ENCODE peak calls at places on chromosome 6, in eight cellular contexts. One of them, this sample, is unnamed.
A peak's percentile ranks its signal among the peaks of the same experiment; 100 is the strongest.

GRCh38 chr6:40957616-40958492 is 81.2 kb downstream of the UNC5CL start:
- DNase-seq in non-pigmented ciliary epithelial cell: peak; percentile 49
- DNase-seq in effector memory CD8-positive, alpha-beta T cell: no peak
- DNase-seq in lower leg skin: no peak
- DNase-seq in stimulated activated CD4-positive, alpha-beta T cell treated with anti-CD3 and anti-CD28 coated beads, Interleukin-12 subunit alpha, Interleukin-12 subunit beta, amount 100 ng/mL, for 48 hours: no peak
- DNase-seq in KBM-7: no peak
- DNase-seq in RWPE1: peak; percentile 82
- DNase-seq in NCI-H748 treated with DMSO at 0.1 percent for 48 hours: no peak
- DNase-seq in this sample: peak; percentile 98

GRCh38 chr6:95768539-95768938 is 191.2 kb downstream of the MANEA start:
- DNase-seq in non-pigmented ciliary epithelial cell: no peak
- DNase-seq in effector memory CD8-positive, alpha-beta T cell: no peak
- DNase-seq in lower leg skin: no peak
- DNase-seq in stimulated activated CD4-positive, alpha-beta T cell treated with anti-CD3 and anti-CD28 coated beads, Interleukin-12 subunit alpha, Interleukin-12 subunit beta, amount 100 ng/mL, for 48 hours: no peak
- DNase-seq in KBM-7: no peak
- DNase-seq in RWPE1: no peak
- DNase-seq in NCI-H748 treated with DMSO at 0.1 percent for 48 hours: no peak
- DNase-seq in this sample: no peak

GRCh38 chr6:148367418-148368024 is 24.9 kb downstream of the SASH1 start:
- DNase-seq in non-pigmented ciliary epithelial cell: no peak
- DNase-seq in effector memory CD8-positive, alpha-beta T cell: no peak
- DNase-seq in lower leg skin: peak; percentile 71
- DNase-seq in stimulated activated CD4-positive, alpha-beta T cell treated with anti-CD3 and anti-CD28 coated beads, Interleukin-12 subunit alpha, Interleukin-12 subunit beta, amount 100 ng/mL, for 48 hours: no peak
- DNase-seq in KBM-7: peak; percentile 5
- DNase-seq in RWPE1: peak; percentile 52
- DNase-seq in NCI-H748 treated with DMSO at 0.1 percent for 48 hours: no peak
- DNase-seq in this sample: no peak

GRCh38 chr6:116127771-116128493 is 2.0 kb upstream of the COL10A1 start:
- DNase-seq in non-pigmented ciliary epithelial cell: no peak
- DNase-seq in effector memory CD8-positive, alpha-beta T cell: no peak
- DNase-seq in lower leg skin: no peak
- DNase-seq in stimulated activated CD4-positive, alpha-beta T cell treated with anti-CD3 and anti-CD28 coated beads, Interleukin-12 subunit alpha, Interleukin-12 subunit beta, amount 100 ng/mL, for 48 hours: no peak
- DNase-seq in KBM-7: no peak
- DNase-seq in RWPE1: no peak
- DNase-seq in NCI-H748 treated with DMSO at 0.1 percent for 48 hours: no peak
- DNase-seq in this sample: no peak

GRCh38 chr6:54283877-54284860 is 24.1 kb upstream of the TINAG start:
- DNase-seq in non-pigmented ciliary epithelial cell: no peak
- DNase-seq in effector memory CD8-positive, alpha-beta T cell: no peak
- DNase-seq in lower leg skin: no peak
- DNase-seq in stimulated activated CD4-positive, alpha-beta T cell treated with anti-CD3 and anti-CD28 coated beads, Interleukin-12 subunit alpha, Interleukin-12 subunit beta, amount 100 ng/mL, for 48 hours: no peak
- DNase-seq in KBM-7: no peak
- DNase-seq in RWPE1: no peak
- DNase-seq in NCI-H748 treated with DMSO at 0.1 percent for 48 hours: no peak
- DNase-seq in this sample: peak; percentile 49

GRCh38 chr6:55009114-55009513 is 162.5 kb downstream of the FAM83B start:
- DNase-seq in non-pigmented ciliary epithelial cell: no peak
- DNase-seq in effector memory CD8-positive, alpha-beta T cell: no peak
- DNase-seq in lower leg skin: no peak
- DNase-seq in stimulated activated CD4-positive, alpha-beta T cell treated with anti-CD3 and anti-CD28 coated beads, Interleukin-12 subunit alpha, Interleukin-12 subunit beta, amount 100 ng/mL, for 48 hours: no peak
- DNase-seq in KBM-7: no peak
- DNase-seq in RWPE1: no peak
- DNase-seq in NCI-H748 treated with DMSO at 0.1 percent for 48 hours: no peak
- DNase-seq in this sample: no peak

GRCh38 chr6:6221829-6222535 is 98.5 kb downstream of the F13A1 start:
- DNase-seq in non-pigmented ciliary epithelial cell: no peak
- DNase-seq in effector memory CD8-positive, alpha-beta T cell: no peak
- DNase-seq in lower leg skin: no peak
- DNase-seq in stimulated activated CD4-positive, alpha-beta T cell treated with anti-CD3 and anti-CD28 coated beads, Interleukin-12 subunit alpha, Interleukin-12 subunit beta, amount 100 ng/mL, for 48 hours: no peak
- DNase-seq in KBM-7: peak; percentile 48
- DNase-seq in RWPE1: no peak
- DNase-seq in NCI-H748 treated with DMSO at 0.1 percent for 48 hours: peak; percentile 21
- DNase-seq in this sample: peak; percentile 5

GRCh38 chr6:10434235-10434634 is 19.4 kb upstream of the TFAP2A start:
- DNase-seq in non-pigmented ciliary epithelial cell: no peak
- DNase-seq in effector memory CD8-positive, alpha-beta T cell: no peak
- DNase-seq in lower leg skin: no peak
- DNase-seq in stimulated activated CD4-positive, alpha-beta T cell treated with anti-CD3 and anti-CD28 coated beads, Interleukin-12 subunit alpha, Interleukin-12 subunit beta, amount 100 ng/mL, for 48 hours: no peak
- DNase-seq in KBM-7: peak; percentile 64
- DNase-seq in RWPE1: peak; percentile 63
- DNase-seq in NCI-H748 treated with DMSO at 0.1 percent for 48 hours: no peak
- DNase-seq in this sample: no peak

GRCh38 chr6:162119349-162119748 is 608.2 kb downstream of the PRKN start:
- DNase-seq in non-pigmented ciliary epithelial cell: no peak
- DNase-seq in effector memory CD8-positive, alpha-beta T cell: no peak
- DNase-seq in lower leg skin: peak; percentile 50
- DNase-seq in stimulated activated CD4-positive, alpha-beta T cell treated with anti-CD3 and anti-CD28 coated beads, Interleukin-12 subunit alpha, Interleukin-12 subunit beta, amount 100 ng/mL, for 48 hours: no peak
- DNase-seq in KBM-7: peak; percentile 55
- DNase-seq in RWPE1: no peak
- DNase-seq in NCI-H748 treated with DMSO at 0.1 percent for 48 hours: no peak
- DNase-seq in this sample: no peak

GRCh38 chr6:167226791-167227190 is 64.3 kb upstream of the UNC93A start:
- DNase-seq in non-pigmented ciliary epithelial cell: no peak
- DNase-seq in effector memory CD8-positive, alpha-beta T cell: no peak
- DNase-seq in lower leg skin: no peak
- DNase-seq in stimulated activated CD4-positive, alpha-beta T cell treated with anti-CD3 and anti-CD28 coated beads, Interleukin-12 subunit alpha, Interleukin-12 subunit beta, amount 100 ng/mL, for 48 hours: no peak
- DNase-seq in KBM-7: no peak
- DNase-seq in RWPE1: no peak
- DNase-seq in NCI-H748 treated with DMSO at 0.1 percent for 48 hours: no peak
- DNase-seq in this sample: no peak

GRCh38 chr6:149393002-149393679 is 6.9 kb upstream of the SUMO4 start:
- DNase-seq in non-pigmented ciliary epithelial cell: no peak
- DNase-seq in effector memory CD8-positive, alpha-beta T cell: no peak
- DNase-seq in lower leg skin: no peak
- DNase-seq in stimulated activated CD4-positive, alpha-beta T cell treated with anti-CD3 and anti-CD28 coated beads, Interleukin-12 subunit alpha, Interleukin-12 subunit beta, amount 100 ng/mL, for 48 hours: no peak
- DNase-seq in KBM-7: no peak
- DNase-seq in RWPE1: no peak
- DNase-seq in NCI-H748 treated with DMSO at 0.1 percent for 48 hours: no peak
- DNase-seq in this sample: no peak

GRCh38 chr6:167849846-167850459 is 23.2 kb downstream of the AFDN start:
- DNase-seq in non-pigmented ciliary epithelial cell: no peak
- DNase-seq in effector memory CD8-positive, alpha-beta T cell: no peak
- DNase-seq in lower leg skin: no peak
- DNase-seq in stimulated activated CD4-positive, alpha-beta T cell treated with anti-CD3 and anti-CD28 coated beads, Interleukin-12 subunit alpha, Interleukin-12 subunit beta, amount 100 ng/mL, for 48 hours: no peak
- DNase-seq in KBM-7: no peak
- DNase-seq in RWPE1: peak; percentile 68
- DNase-seq in NCI-H748 treated with DMSO at 0.1 percent for 48 hours: no peak
- DNase-seq in this sample: peak; percentile 97